ENCODE peak calls at places on chromosomes 6 and 20, in four cellular contexts. V is NCI-H187, D is LoVo, T is aorta. F is an unnamed sample.

GRCh38 chr20:49599746-49600113 is 31.8 kb upstream of the PTGIS start:
- DNase-seq in T (no peak), V (no peak), D (no peak), F (no peak)

GRCh38 chr6:92521553-92521952 is 897.8 kb downstream of the EPHA7 start:
- DNase-seq in D (no peak), T (no peak), V (no peak), F (no peak)

GRCh38 chr6:148508401-148509151 is 165.9 kb downstream of the SASH1 start:
- DNase-seq in T (no peak), V (no peak), D (no peak), F (no peak)

GRCh38 chr20:36700438-36700837 is 45.5 kb downstream of the NDRG3 start:
- DNase-seq in D (no peak), T (no peak), V (no peak), F (no peak)

GRCh38 chr6:126826315-126826714 is 292.2 kb upstream of the RSPO3 start:
- DNase-seq in V (no peak), T (no peak), D (no peak), F (no peak)

GRCh38 chr20:61925555-61926252 is 140.0 kb downstream of the TAF4 start:
- DNase-seq in V (no peak), D (peak), T (no peak), F (peak)

GRCh38 chr6:43950206-43950605 is 177.0 kb downstream of the MRPL14 start:
- DNase-seq in D (no peak), T (peak), V (no peak), F (no peak)

GRCh38 chr6:77136086-77136485 is 327.2 kb downstream of the HTR1B start:
- DNase-seq in D (no peak), T (no peak), V (no peak), F (no peak)

GRCh38 chr6:163249651-163250101 is 164.8 kb upstream of the QKI start:
- DNase-seq in V (no peak), D (no peak), T (no peak), F (no peak)

GRCh38 chr6:148445116-148445515 is 102.5 kb downstream of the SASH1 start:
- DNase-seq in D (no peak), V (no peak), T (no peak), F (peak)

GRCh38 chr6:136371117-136371696 is 81.6 kb upstream of the BCLAF1 start:
- DNase-seq in D (no peak), T (no peak), V (no peak), F (no peak)

GRCh38 chr6:41191569-41191968 is 9.4 kb downstream of the TREML2 start:
- DNase-seq in V (no peak), T (no peak), D (no peak), F (peak)

GRCh38 chr6:121645100-121645745 is 209.8 kb downstream of the GJA1 start:
- DNase-seq in T (no peak), V (no peak), D (no peak), F (no peak)

GRCh38 chr6:16471222-16471784 is 232.9 kb downstream of the GMPR start:
- DNase-seq in V (no peak), D (no peak), T (no peak), F (no peak)

GRCh38 chr6:45838486-45838885 is 177.2 kb downstream of the CLIC5 start:
- DNase-seq in T (no peak), V (no peak), D (no peak), F (no peak)

GRCh38 chr20:2653511-2654383 is 1.3 kb downstream of the NOP56 start:
- DNase-seq in V (no peak), T (no peak), D (no peak), F (no peak)

GRCh38 chr20:35018578-35019371 is 63.1 kb downstream of the MYH7B start:
- DNase-seq in D (no peak), T (peak), V (no peak), F (no peak)

GRCh38 chr6:135488023-135488422 is 9.5 kb downstream of the AHI1 start:
- DNase-seq in V (no peak), T (no peak), D (no peak), F (no peak)

GRCh38 chr6:41595166-41595565 is 43.1 kb upstream of the MDFI start:
- DNase-seq in D (no peak), T (peak), V (no peak), F (no peak)

GRCh38 chr6:113674075-113674474 is 183.1 kb upstream of the MARCKS start:
- DNase-seq in T (no peak), D (no peak), V (no peak), F (no peak)

GRCh38 chr6:16267428-16268263 is 29.3 kb downstream of the GMPR start:
- DNase-seq in D (no peak), V (no peak), T (no peak), F (no peak)

GRCh38 chr20:17936306-17936790 is 32.2 kb downstream of the SNX5 start:
- DNase-seq in V (no peak), T (no peak), D (no peak), F (no peak)

GRCh38 chr20:18928626-18929025 is 115.0 kb downstream of the SCP2D1 start:
- DNase-seq in T (no peak), V (no peak), D (no peak), F (no peak)